ENCODE peak calls at places on chromosomes 5 and 9, in four cellular contexts. N, F, S and H are unnamed samples.
A peak's percentile ranks its signal among the peaks of the same experiment; 100 is the strongest.

GRCh38 chr5:55993013-55993412 is 1.8 kb downstream of the IL6ST start:
- DNase-seq in N (peak; percentile 20), F (no peak), S (no peak), H (no peak)

GRCh38 chr5:120254385-120254784 is 209.7 kb upstream of the PRR16 start:
- DNase-seq in N (no peak), F (no peak), S (no peak), H (no peak)

GRCh38 chr5:11182441-11183080 is 421.5 kb upstream of the DAP start:
- DNase-seq in N (no peak), F (no peak), S (no peak), H (no peak)

GRCh38 chr5:149930754-149931574 is 13.6 kb downstream of the PDE6A start:
- DNase-seq in N (no peak), F (no peak), S (no peak), H (no peak)

GRCh38 chr9:97905228-97905627 is 17.1 kb downstream of the TRMO start:
- DNase-seq in N (no peak), F (no peak), S (peak; percentile 71), H (peak; percentile 54)

GRCh38 chr9:123925161-123925560 is 4.8 kb downstream of the DENND1A start:
- DNase-seq in N (no peak), F (no peak), S (no peak), H (no peak)

GRCh38 chr5:72288923-72289322 is 31.1 kb downstream of the MRPS27 start:
- DNase-seq in N (peak; percentile 24), F (peak; percentile 23), S (no peak), H (no peak)

GRCh38 chr9:126497673-126498255 is 116.0 kb upstream of the LMX1B start:
- DNase-seq in N (no peak), F (no peak), S (no peak), H (no peak)

GRCh38 chr9:23587903-23588302 is 238.1 kb downstream of the ELAVL2 start:
- DNase-seq in N (no peak), F (no peak), S (no peak), H (no peak)

GRCh38 chr9:121731919-121732318 is 80.5 kb downstream of the DAB2IP start:
- DNase-seq in N (no peak), F (no peak), S (no peak), H (no peak)

GRCh38 chr5:89133129-89133528 is 250.1 kb upstream of the MEF2C start:
- DNase-seq in N (no peak), F (no peak), S (no peak), H (no peak)

GRCh38 chr5:111859533-111860270 is 102.7 kb upstream of the NREP start:
- DNase-seq in N (no peak), F (no peak), S (no peak), H (no peak)

GRCh38 chr5:54249210-54250028 is 61.0 kb downstream of the ARL15 start:
- DNase-seq in N (no peak), F (no peak), S (peak; percentile 37), H (no peak)

GRCh38 chr5:87410941-87411340 is 1.8 kb downstream of the CCNH start:
- DNase-seq in N (no peak), F (no peak), S (no peak), H (no peak)

GRCh38 chr9:124377551-124377950 is 37.7 kb downstream of the PSMB7 start:
- DNase-seq in N (no peak), F (no peak), S (no peak), H (no peak)

GRCh38 chr5:143614831-143615230 is 197.1 kb upstream of the HMHB1 start:
- DNase-seq in N (no peak), F (no peak), S (no peak), H (no peak)

GRCh38 chr5:170100051-170100943 is 5.4 kb upstream of the FOXI1 start:
- DNase-seq in N (peak; percentile 75), F (peak; percentile 52), S (peak; percentile 85), H (peak; percentile 50)

GRCh38 chr5:124885490-124885889 is 139.1 kb upstream of the ZNF608 start:
- DNase-seq in N (no peak), F (no peak), S (no peak), H (no peak)

GRCh38 chr5:124880903-124881302 is 134.5 kb upstream of the ZNF608 start:
- DNase-seq in N (no peak), F (no peak), S (no peak), H (no peak)

GRCh38 chr5:124881333-124881732 is 134.9 kb upstream of the ZNF608 start:
- DNase-seq in N (no peak), F (no peak), S (no peak), H (no peak)

GRCh38 chr5:124884108-124884507 is 137.7 kb upstream of the ZNF608 start:
- DNase-seq in N (no peak), F (no peak), S (no peak), H (no peak)

DNA sequence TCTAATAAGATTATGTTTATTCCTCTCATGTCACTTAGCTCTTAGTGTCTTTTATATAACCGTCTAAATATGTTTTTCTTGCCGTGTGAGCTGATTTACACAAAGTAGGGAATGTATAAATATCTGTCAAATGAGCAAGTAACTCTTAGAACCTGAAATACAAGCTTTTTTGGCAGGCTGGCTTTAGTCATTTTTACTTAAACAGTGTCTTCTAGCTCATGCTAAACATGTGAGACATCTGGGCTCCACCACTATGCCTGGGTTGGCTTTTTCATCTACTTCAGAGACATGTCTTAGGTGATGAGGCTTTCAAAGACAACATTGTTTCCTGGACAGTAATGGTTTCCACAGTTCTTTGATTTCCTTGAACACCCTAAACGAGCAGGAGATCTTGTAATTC is 137.2 kb upstream of the ZNF608 start:
- DNase-seq in N (no peak), F (no peak), S (no peak), H (no peak)
- H3K9me3 ChIP-seq in N (peaks cover 5% of the 10 kb centered on the region), F (no peaks in the 10 kb centered on the region), S (no peaks in the 10 kb centered on the region), H (no peaks in the 10 kb centered on the region)

DNA sequence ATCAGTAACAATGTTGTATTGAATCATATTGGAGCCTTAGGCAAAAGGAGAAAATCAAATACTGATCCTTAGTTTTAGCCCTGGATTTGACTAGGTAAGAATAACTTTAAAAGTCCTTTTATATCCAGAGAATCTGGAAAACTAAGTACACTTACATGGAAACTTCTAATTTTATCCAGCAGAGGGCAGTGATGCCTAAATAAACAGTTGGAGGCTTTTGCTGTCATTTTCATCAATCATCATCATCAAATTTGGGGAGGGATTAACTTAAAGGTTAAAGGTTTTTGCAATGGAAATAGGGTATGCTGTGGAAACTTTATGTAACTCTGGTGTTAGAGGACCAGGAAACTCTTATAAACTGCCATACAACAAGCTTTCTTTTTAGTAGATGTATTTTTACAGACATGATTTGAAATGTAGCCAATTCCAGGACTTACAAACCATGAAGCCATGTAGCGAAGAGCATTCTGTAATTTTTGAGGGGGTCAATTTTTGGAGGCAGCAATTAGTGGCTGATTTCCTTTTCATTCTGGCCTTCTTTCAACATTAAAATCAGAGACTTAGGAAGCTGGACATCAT is 112.7 kb downstream of the OSTF1 start:
- DNase-seq in N (no peak), F (no peak), S (no peak), H (no peak)
- TF ChIP-seq CTCF in N (peak; percentile 59), F (peak; percentile 53), S (peak; percentile 71), H (peak; percentile 73)

DNA sequence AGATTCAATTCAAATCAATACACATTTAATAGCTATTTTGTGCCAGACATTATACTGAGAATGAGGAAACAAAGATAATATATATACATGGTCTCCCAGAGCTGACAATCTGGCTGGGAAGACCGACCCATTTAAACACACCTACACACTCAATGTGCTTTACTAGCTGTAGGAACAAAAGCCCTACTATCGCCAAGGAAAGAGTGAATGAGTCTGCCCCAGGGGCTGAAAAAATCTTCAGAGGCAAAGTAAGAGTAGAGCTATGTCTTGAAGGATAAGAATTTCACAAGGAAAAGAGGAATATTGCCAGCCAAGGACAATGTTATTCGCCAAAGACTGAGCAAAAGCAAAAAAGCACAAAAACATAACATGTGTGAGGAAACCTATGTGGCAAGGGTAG is 6.6 kb downstream of the PFDN1 start:
- DNase-seq in N (no peak), F (no peak), S (no peak), H (no peak)
- H3K27ac ChIP-seq in N (peak overlapping the region; percentile 19), F (peak overlapping the region; percentile 83), S (no peak overlapping the region), H (no peak overlapping the region)

GRCh38 chr5:162393555-162393954 is 326.0 kb downstream of the GABRG2 start:
- DNase-seq in N (no peak), F (no peak), S (no peak), H (no peak)
- H3K9me3 ChIP-seq in N (peaks cover 32% of the 10 kb centered on the region), F (peaks cover 4% of the 10 kb centered on the region), S (no peaks in the 10 kb centered on the region), H (no peaks in the 10 kb centered on the region)

DNA sequence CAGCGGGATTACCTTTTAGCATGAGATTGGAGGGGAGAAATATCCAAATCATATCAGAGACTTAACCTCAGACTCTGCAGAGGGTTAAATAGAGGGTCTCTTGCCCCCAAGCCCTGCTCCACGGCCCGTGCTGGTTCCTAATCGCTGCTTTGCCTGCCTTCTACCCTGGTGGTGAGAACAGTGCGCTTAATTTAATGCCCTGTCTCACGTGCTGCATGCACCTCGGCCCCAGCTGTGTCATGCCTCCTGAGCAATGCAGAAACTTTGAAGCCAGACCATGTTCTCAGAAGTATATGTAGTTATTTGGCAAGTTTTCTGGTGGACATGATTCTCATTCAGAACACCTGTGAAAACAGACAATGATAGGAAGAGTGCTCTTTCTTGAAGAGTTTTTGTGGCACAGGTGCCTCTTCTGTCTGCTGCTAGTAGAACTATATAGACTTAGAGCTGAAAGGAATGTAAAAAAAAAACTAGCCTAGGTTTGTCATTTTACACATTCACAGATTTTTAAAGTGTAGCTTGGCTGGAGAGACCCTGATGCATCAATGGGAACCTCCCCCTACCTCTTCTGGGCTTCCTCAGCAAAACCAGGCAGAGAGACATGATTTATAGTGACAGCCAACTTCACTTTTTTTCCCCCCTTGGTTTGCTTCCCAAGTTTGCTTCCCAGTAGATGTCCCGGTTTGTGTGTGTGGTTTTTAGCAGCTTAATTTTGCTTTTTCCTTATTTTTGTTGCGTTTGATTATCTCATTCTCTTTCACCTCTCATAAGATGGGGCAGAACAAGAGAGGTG is 1.6 kb downstream of the OTULIN start:
- DNase-seq in N (no peak), F (no peak), S (peak; percentile 61), H (peak; percentile 42)
- TF ChIP-seq CTCF in N (no peak), F (no peak), S (peak; percentile 37), H (peak; percentile 35)

GRCh38 chr5:68730220-68731010 is 363.4 kb upstream of the SLC30A5 start:
- DNase-seq in N (peak; percentile 50), F (no peak), S (no peak), H (no peak)
- H3K27ac ChIP-seq in N (peak overlapping the region; percentile 77), F (peak overlapping the region; percentile 64), S (no peak overlapping the region), H (no peak overlapping the region)

GRCh38 chr5:140795259-140795641 is 598 bp downstream of the PCDHA2 start:
- DNase-seq in N (no peak), F (no peak), S (no peak), H (no peak)
- H3K9me3 ChIP-seq in N (peaks cover 46% of the 10 kb centered on the region), F (peaks cover 8% of the 10 kb centered on the region), S (no peaks in the 10 kb centered on the region), H (peaks cover 38% of the 10 kb centered on the region)

GRCh38 chr9:107480386-107480789 is 9.2 kb downstream of the KLF4 start:
- DNase-seq in N (no peak), F (peak; percentile 59), S (no peak), H (no peak)

GRCh38 chr9:107478805-107479204 is 10.8 kb downstream of the KLF4 start:
- DNase-seq in N (no peak), F (no peak), S (no peak), H (no peak)

GRCh38 chr9:107483666-107484065 is 5.9 kb downstream of the KLF4 start:
- DNase-seq in N (no peak), F (no peak), S (no peak), H (no peak)

GRCh38 chr9:107484117-107484723 is 5.3 kb downstream of the KLF4 start:
- DNase-seq in N (peak; percentile 44), F (no peak), S (no peak), H (no peak)

GRCh38 chr9:107481035-107481434 is 8.5 kb downstream of the KLF4 start:
- DNase-seq in N (no peak), F (no peak), S (no peak), H (no peak)
- TF ChIP-seq CTCF in N (peak; percentile 31), F (no peak), S (no peak), H (no peak)